ENCODE peak calls at places on chromosomes 11 and 22, in eight cellular contexts. M, P, E, G, O, X, D and Y are unnamed samples.

GRCh38 chr11:9091044-9091936 is at the start of gene SCUBE2:
- DNase-seq in M (no peak), P (no peak), E (no peak), G (no peak), O (no peak), X (no peak), D (no peak), Y (no peak)

GRCh38 chr11:104343578-104343977 is 179.6 kb upstream of the PDGFD start:
- DNase-seq in M (peak; percentile 29), P (no peak), E (no peak), G (peak; percentile 11), O (no peak), X (no peak), D (no peak), Y (no peak)

GRCh38 chr11:46389450-46390330 is 1.9 kb downstream of the CHRM4 start:
- DNase-seq in M (peak; percentile 94), P (peak; percentile 62), E (peak; percentile 61), G (peak; percentile 50), O (peak; percentile 54), X (peak; percentile 63), D (peak; percentile 87), Y (peak; percentile 46)

GRCh38 chr22:40009953-40010751 is 15.4 kb downstream of the FAM83F start:
- DNase-seq in M (no peak), P (no peak), E (no peak), G (no peak), O (no peak), X (no peak), D (no peak), Y (no peak)

GRCh38 chr11:31355817-31356216 is 13.7 kb downstream of the DCDC1 start:
- DNase-seq in M (no peak), P (no peak), E (no peak), G (peak; percentile 10), O (no peak), X (no peak), D (no peak), Y (no peak)

GRCh38 chr22:22462813-22463567 is 45.6 kb downstream of the ZNF280B start:
- DNase-seq in M (peak; percentile 45), P (no peak), E (peak; percentile 6), G (peak; percentile 14), O (no peak), X (no peak), D (no peak), Y (no peak)

GRCh38 chr11:125165111-125165663 is 636 bp downstream of the PKNOX2 start:
- DNase-seq in M (peak; percentile 26), P (peak; percentile 33), E (no peak), G (peak; percentile 11), O (no peak), X (peak; percentile 45), D (peak; percentile 70), Y (no peak)

GRCh38 chr11:3949132-3949531 is 93.7 kb downstream of the STIM1 start:
- DNase-seq in M (no peak), P (no peak), E (no peak), G (no peak), O (no peak), X (no peak), D (no peak), Y (no peak)

GRCh38 chr11:19963697-19964340 is 196.5 kb downstream of the DBX1 start:
- DNase-seq in M (no peak), P (no peak), E (no peak), G (no peak), O (no peak), X (no peak), D (no peak), Y (no peak)

GRCh38 chr11:111798279-111798678 is 32.1 kb upstream of the PPP2R1B start:
- DNase-seq in M (no peak), P (no peak), E (no peak), G (no peak), O (no peak), X (no peak), D (no peak), Y (no peak)

GRCh38 chr11:76918941-76919386 is 58.2 kb downstream of the ACER3 start:
- DNase-seq in M (peak; percentile 81), P (peak; percentile 92), E (peak; percentile 58), G (peak; percentile 76), O (peak; percentile 28), X (no peak), D (no peak), Y (peak; percentile 23)

GRCh38 chr11:69538840-69539239 is 57.4 kb downstream of the LINC01488 start:
- DNase-seq in M (no peak), P (no peak), E (no peak), G (no peak), O (no peak), X (no peak), D (peak; percentile 66), Y (no peak)

GRCh38 chr11:69541501-69542313 is 60.2 kb downstream of the LINC01488 start:
- DNase-seq in M (no peak), P (no peak), E (peak; percentile 34), G (peak; percentile 64), O (no peak), X (no peak), D (peak; percentile 71), Y (no peak)

GRCh38 chr11:69539416-69540117 is 58.1 kb downstream of the LINC01488 start:
- DNase-seq in M (no peak), P (no peak), E (no peak), G (no peak), O (no peak), X (no peak), D (peak; percentile 84), Y (no peak)

GRCh38 chr11:69541001-69541285 is 59.5 kb downstream of the LINC01488 start:
- DNase-seq in M (no peak), P (no peak), E (no peak), G (no peak), O (no peak), X (no peak), D (no peak), Y (no peak)

DNA sequence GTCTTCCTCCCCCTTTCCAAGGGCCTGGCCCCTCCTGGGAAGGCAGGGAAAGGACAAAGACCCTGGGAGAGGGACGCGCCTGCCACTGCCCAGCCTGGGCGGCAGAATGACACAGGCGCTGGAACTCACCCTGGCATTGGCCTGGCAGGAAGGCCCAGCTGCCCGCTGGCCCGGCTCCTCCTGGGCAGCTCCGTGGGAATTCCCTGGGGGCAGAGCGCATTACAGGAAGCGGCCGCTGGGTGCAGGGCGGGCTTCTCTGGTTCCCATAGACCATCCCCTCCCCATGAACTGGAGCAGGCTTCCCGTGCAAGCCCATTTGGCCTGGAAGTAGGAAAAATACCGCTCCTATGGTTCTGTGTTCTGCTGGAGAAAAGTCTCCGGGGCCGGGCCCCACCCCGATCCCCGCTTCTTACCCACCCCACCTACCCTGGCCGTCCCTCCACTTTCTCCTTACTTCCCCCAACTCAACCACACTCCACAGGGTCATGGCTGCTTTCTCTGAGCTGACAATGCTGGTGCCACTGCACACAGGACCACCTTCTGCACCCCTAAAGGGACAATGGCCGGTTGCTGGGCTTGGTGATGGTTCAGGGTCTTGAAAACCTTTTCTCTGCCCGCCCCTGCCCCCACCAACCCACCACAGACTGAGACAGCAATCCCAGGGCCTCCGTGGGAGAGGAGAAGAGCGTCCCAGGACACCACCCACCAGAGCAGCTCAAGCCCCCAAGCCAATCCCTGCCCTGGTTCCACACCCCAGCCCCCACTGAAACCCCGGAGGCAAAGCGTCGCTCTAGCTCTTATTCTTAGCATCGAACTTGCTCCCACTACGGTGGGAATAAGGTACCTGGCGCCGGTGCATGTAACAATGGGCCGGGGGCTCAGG is 58.9 kb downstream of the LINC01488 start:
- DNase-seq in M (no peak), P (no peak), E (peak; percentile 26), G (no peak), O (no peak), X (peak; percentile 25), D (peak; percentile 73), Y (no peak)
- TF ChIP-seq CTCF in M (no peak), P (no peak), E (no peak), G (no peak), O (no peak), X (no peak), D (peak; percentile 20), Y (peak; percentile 44)

DNA sequence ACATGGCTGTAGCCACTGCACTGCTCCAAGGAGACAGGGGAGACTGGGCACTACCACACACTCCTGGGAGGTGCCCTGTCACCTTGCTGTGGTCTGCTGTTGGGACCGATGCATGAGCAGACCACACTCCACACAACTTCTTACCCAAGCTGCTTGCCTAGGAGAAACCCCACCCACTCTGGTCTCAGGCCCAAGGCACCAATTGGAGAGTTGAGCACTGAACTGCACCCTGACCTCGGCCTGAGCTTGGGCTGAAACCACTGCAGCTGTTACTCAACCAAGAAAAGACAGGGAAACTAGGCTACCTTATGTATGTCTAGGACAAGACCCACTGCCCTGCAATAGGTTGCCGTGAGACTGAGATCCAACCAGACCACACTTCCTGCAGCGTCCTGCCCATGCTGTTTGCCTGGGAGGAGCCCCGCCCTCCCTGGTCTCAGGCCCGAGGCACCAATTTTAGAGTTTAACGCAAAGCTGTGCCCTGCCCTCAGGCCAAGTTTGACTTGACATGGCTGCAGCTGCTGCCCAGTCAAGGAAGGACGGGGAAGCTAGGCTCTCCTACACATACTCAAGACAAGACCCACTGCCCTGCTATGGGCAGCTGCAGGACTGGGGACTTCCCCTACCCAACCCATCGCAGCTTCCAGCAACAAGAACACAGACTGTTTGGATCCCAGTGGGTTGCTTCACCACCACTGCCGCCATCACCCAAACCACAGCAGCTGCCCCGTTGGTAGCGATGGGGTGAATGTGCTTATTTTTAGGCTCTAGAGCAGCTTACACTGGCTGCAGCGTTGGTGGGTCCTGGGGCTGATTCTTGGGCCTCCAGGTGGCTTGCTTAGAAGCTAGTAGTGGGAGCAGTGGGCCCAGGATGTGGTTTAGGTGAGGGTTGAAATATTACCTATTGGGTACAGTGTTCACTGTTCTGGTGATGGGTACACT is 66.8 kb downstream of the BRD1 start:
- DNase-seq in M (no peak), P (no peak), E (no peak), G (no peak), O (no peak), X (no peak), D (peak; percentile 55), Y (no peak)
- H3K4me3 ChIP-seq in M (no peak overlapping the region), P (no peak overlapping the region), E (no peak overlapping the region), G (no peak overlapping the region), O (no peak overlapping the region), X (no peak overlapping the region), D (no peak overlapping the region), Y (no peak overlapping the region)

GRCh38 chr22:33002035-33002434 is 56.1 kb downstream of the SYN3 start:
- DNase-seq in M (no peak), P (no peak), E (no peak), G (no peak), O (no peak), X (no peak), D (no peak), Y (no peak)

GRCh38 chr22:33006955-33007318 is 51.2 kb downstream of the SYN3 start:
- DNase-seq in M (no peak), P (no peak), E (no peak), G (no peak), O (no peak), X (no peak), D (no peak), Y (no peak)

GRCh38 chr22:33006220-33006954 is 51.8 kb downstream of the SYN3 start:
- DNase-seq in M (no peak), P (no peak), E (peak; percentile 89), G (no peak), O (no peak), X (no peak), D (no peak), Y (no peak)

GRCh38 chr22:33005476-33005875 is 52.7 kb downstream of the SYN3 start:
- DNase-seq in M (no peak), P (no peak), E (no peak), G (no peak), O (no peak), X (no peak), D (no peak), Y (no peak)

GRCh38 chr22:33007485-33007884 is 50.7 kb downstream of the SYN3 start:
- DNase-seq in M (no peak), P (no peak), E (no peak), G (no peak), O (no peak), X (no peak), D (no peak), Y (no peak)
- TF ChIP-seq CTCF in M (no peak), P (no peak), E (no peak), G (no peak), O (no peak), X (no peak), D (no peak), Y (no peak)

GRCh38 chr22:35893698-35894097 is 134.9 kb downstream of the RBFOX2 start:
- DNase-seq in M (no peak), P (peak; percentile 80), E (no peak), G (peak; percentile 77), O (no peak), X (peak; percentile 30), D (no peak), Y (no peak)
- H3K4me3 ChIP-seq in M (no peak overlapping the region), P (no peak overlapping the region), E (no peak overlapping the region), G (no peak overlapping the region), O (no peak overlapping the region), X (peak overlapping the region; percentile 6), D (no peak overlapping the region), Y (no peak overlapping the region)